ENCODE peak calls at places on chromosome X, in six cellular contexts. G is RCC 7860, A is naive B cell, F is NCI-H460, C is H7, S is astrocyte of the spinal cord. W is an unnamed sample.

GRCh38 chrX:20244936-20245335 is 21.8 kb downstream of the RPS6KA3 start:
- DNase-seq in G (no peak), A (no peak), F (no peak), C (no peak), S (peak; percentile 27), W (no peak)

GRCh38 chrX:1196436-1196835 is 16.0 kb downstream of the CRLF2 start:
- DNase-seq in G (no peak), A (no peak), F (no peak), C (no peak), S (no peak), W (no peak)

GRCh38 chrX:45295587-45295986 is 94.9 kb upstream of the DIPK2B start:
- DNase-seq in G (peak; percentile 70), A (no peak), F (no peak), C (no peak), S (peak; percentile 50), W (no peak)

GRCh38 chrX:151970661-151971060 is 3.8 kb downstream of the GABRE start:
- DNase-seq in G (peak; percentile 80), A (no peak), F (peak; percentile 68), C (no peak), S (peak; percentile 91), W (no peak)

GRCh38 chrX:22534643-22535042 is 261.9 kb downstream of the CBLL2 start:
- DNase-seq in G (peak; percentile 51), A (no peak), F (no peak), C (no peak), S (peak; percentile 86), W (no peak)

GRCh38 chrX:150544222-150544787 is 24.1 kb upstream of the MTM1 start:
- DNase-seq in G (no peak), A (no peak), F (no peak), C (peak; percentile 88), S (no peak), W (peak; percentile 50)

GRCh38 chrX:7112071-7112470 is 35.4 kb upstream of the STS start:
- DNase-seq in G (no peak), A (no peak), F (no peak), C (no peak), S (no peak), W (no peak)

GRCh38 chrX:12984629-12985303 is 9.9 kb downstream of the TMSB4X start:
- DNase-seq in G (peak; percentile 36), A (no peak), F (no peak), C (no peak), S (peak; percentile 80), W (no peak)

GRCh38 chrX:154000051-154000450 is 19.7 kb downstream of the IRAK1 start:
- DNase-seq in G (no peak), A (no peak), F (no peak), C (no peak), S (no peak), W (no peak)

GRCh38 chrX:94551831-94552230 is 877.8 kb downstream of the FAM133A start:
- DNase-seq in G (no peak), A (no peak), F (peak; percentile 4), C (no peak), S (no peak), W (no peak)

GRCh38 chrX:138771042-138771441 is 59.5 kb upstream of the FGF13 start:
- DNase-seq in G (no peak), A (no peak), F (no peak), C (no peak), S (no peak), W (no peak)